ENCODE peak calls at places on chromosomes 1 and 21, in four cellular contexts. M is mammary epithelial cell, V is foreskin keratinocyte, Q is lower lobe of right lung. U is an unnamed sample. For H3K4me1, the result is how much of the 10 kb centered on the place peaks cover.

GRCh38 chr1:7549277-7549676 is 221.8 kb upstream of the VAMP3 start:
- DNase-seq in M (peak), V (peak), Q (peak), U (peak)

GRCh38 chr1:226568077-226568831 is 19.7 kb downstream of the STUM start:
- DNase-seq in M (no peak), V (no peak), Q (no peak), U (peak)

GRCh38 chr1:11483581-11484320 is 4.8 kb downstream of the DISP3 start:
- DNase-seq in Q (no peak), M (no peak), V (no peak), U (no peak)

GRCh38 chr1:171486048-171486519 is 754 bp downstream of the PRRC2C start:
- DNase-seq in Q (no peak), V (peak), M (peak), U (no peak)

GRCh38 chr1:177082855-177083741 is 81.4 kb downstream of the ASTN1 start:
- DNase-seq in V (peak), Q (no peak), M (peak), U (no peak)

GRCh38 chr1:101996830-101997485 is at the start of gene OLFM3:
- DNase-seq in M (peak), V (no peak), Q (no peak), U (no peak)

GRCh38 chr1:147892216-147892615 is 10.4 kb upstream of the GJA8 start:
- DNase-seq in Q (no peak), V (no peak), M (no peak), U (no peak)

GRCh38 chr1:44293761-44294315 is 61.2 kb downstream of the ERI3 start:
- DNase-seq in Q (no peak), V (no peak), M (no peak), U (no peak)

GRCh38 chr1:48471103-48471502 is 901 bp downstream of the SPATA6 start:
- DNase-seq in M (peak), Q (no peak), V (no peak), U (no peak)

GRCh38 chr1:200479816-200480215 is 70.0 kb upstream of the ZNF281 start:
- DNase-seq in Q (no peak), V (no peak), M (no peak), U (no peak)

GRCh38 chr1:200862713-200863415 is 9.9 kb upstream of the GPR25 start:
- DNase-seq in M (no peak), Q (no peak), V (no peak), U (no peak)

GRCh38 chr1:25786887-25787286 is 13.1 kb upstream of the SELENON start:
- DNase-seq in Q (no peak), V (no peak), M (no peak), U (no peak)

GRCh38 chr1:28755701-28756100 is 19.0 kb downstream of the YTHDF2 start:
- DNase-seq in Q (no peak), V (no peak), M (no peak), U (no peak)

GRCh38 chr21:15015622-15016471 is 49.0 kb downstream of the NRIP1 start:
- DNase-seq in Q (no peak), V (peak), M (peak), U (no peak)

GRCh38 chr1:58290685-58291372 is 255.7 kb downstream of the OMA1 start:
- DNase-seq in Q (no peak), V (no peak), M (peak), U (no peak)

GRCh38 chr1:94927405-94928175 is 680 bp upstream of the CNN3 start:
- DNase-seq in V (no peak), Q (peak), M (peak), U (no peak)

GRCh38 chr21:41187537-41188025 is 19.6 kb downstream of the BACE2 start:
- DNase-seq in M (no peak), Q (no peak), V (no peak), U (no peak)

GRCh38 chr1:64038965-64039926 is 164.2 kb upstream of the UBE2U start:
- DNase-seq in M (peak), Q (no peak), V (peak), U (no peak)

GRCh38 chr1:46557403-46557802 is 6.0 kb upstream of the KNCN start:
- DNase-seq in M (no peak), Q (no peak), V (no peak), U (peak)

GRCh38 chr1:205978676-205979075 is 24.5 kb downstream of the RAB7B start:
- DNase-seq in Q (no peak), V (no peak), M (no peak), U (peak)

GRCh38 chr1:22636369-22636768 is at the start of gene C1QA:
- DNase-seq in M (no peak), Q (peak), V (no peak), U (peak)

GRCh38 chr1:214037468-214037867 is 49.7 kb downstream of the PROX1 start:
- DNase-seq in Q (no peak), M (no peak), V (no peak), U (no peak)

GRCh38 chr1:204361341-204361771 is 1.6 kb upstream of the PLEKHA6 start:
- DNase-seq in Q (no peak), V (no peak), M (no peak), U (no peak)

GRCh38 chr1:188846468-188846867 is 1631.2 kb downstream of the BRINP3 start:
- DNase-seq in M (no peak), Q (no peak), V (no peak), U (no peak)

GRCh38 chr1:9320520-9321479 is 28.1 kb downstream of the SPSB1 start:
- DNase-seq in Q (no peak), M (no peak), V (no peak), U (no peak)

GRCh38 chr1:156160744-156161181 is 7.4 kb downstream of the SEMA4A start:
- DNase-seq in M (no peak), V (no peak), Q (peak), U (peak)

GRCh38 chr1:154219511-154219910 is 1.2 kb upstream of the UBAP2L start:
- DNase-seq in Q (no peak), V (no peak), M (peak), U (no peak)

GRCh38 chr1:159211331-159212136 is 6.9 kb downstream of the ACKR1 start:
- DNase-seq in V (no peak), Q (no peak), M (no peak), U (no peak)

GRCh38 chr1:197252981-197253380 is 15.1 kb upstream of the CRB1 start:
- DNase-seq in V (no peak), M (no peak), Q (no peak), U (no peak)

GRCh38 chr1:221437924-221438323 is 304.0 kb downstream of the DUSP10 start:
- DNase-seq in M (peak), V (no peak), Q (no peak), U (no peak)

GRCh38 chr1:110393286-110393685 is 2.5 kb upstream of the SLC16A4 start:
- DNase-seq in Q (no peak), M (no peak), V (no peak), U (no peak)

GRCh38 chr1:110393691-110394564 is 3.1 kb upstream of the SLC16A4 start:
- DNase-seq in V (peak), Q (no peak), M (peak), U (no peak)

GRCh38 chr1:110387048-110387748 is 3.6 kb downstream of the SLC16A4 start:
- DNase-seq in M (no peak), Q (no peak), V (no peak), U (no peak)

GRCh38 chr1:110390692-110391232 is at the start of gene SLC16A4:
- DNase-seq in M (peak), V (no peak), Q (no peak), U (no peak)

GRCh38 chr1:110390096-110390495 is 730 bp downstream of the SLC16A4 start:
- DNase-seq in Q (peak), V (no peak), M (peak), U (no peak)
- H3K4me1 ChIP-seq in Q (under half), V (under half), M (under half), U (under half)

GRCh38 chr1:219917851-219918466 is 10.4 kb downstream of the SLC30A10 start:
- DNase-seq in Q (no peak), V (peak), M (peak), U (no peak)
- H3K4me1 ChIP-seq in Q (under half), V (under half), M (under half), U (under half)

GRCh38 chr1:33007190-33008050 is 29.3 kb downstream of the AK2 start:
- DNase-seq in M (peak), V (peak), Q (no peak), U (no peak)
- H3K4me1 ChIP-seq in M (half or more), V (under half), Q (half or more), U (half or more)

GRCh38 chr1:192600264-192600663 is 24.7 kb downstream of the RGS1 start:
- DNase-seq in Q (no peak), V (no peak), M (no peak), U (no peak)
- H3K4me1 ChIP-seq in Q (under half), V (under half), M (under half), U (under half)

DNA sequence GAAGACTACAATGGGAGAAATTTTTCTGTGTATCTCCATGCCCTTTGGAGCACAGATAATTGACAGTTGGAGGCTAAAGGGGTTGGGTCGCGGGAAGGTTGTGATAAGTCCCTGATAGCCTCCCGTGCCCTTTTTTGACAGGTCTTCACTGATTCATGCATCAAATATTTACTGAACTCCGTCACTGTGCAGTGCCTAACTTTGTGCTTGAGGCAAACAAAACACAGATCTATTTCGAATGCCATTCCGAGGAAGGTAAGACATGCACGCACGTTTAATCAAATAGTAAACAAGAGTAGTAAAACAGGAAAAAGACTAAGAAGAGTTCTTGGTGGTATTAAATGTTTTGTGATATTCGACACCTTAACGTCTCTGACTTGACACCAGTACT is 494 bp upstream of the PIP5K1A start:
- DNase-seq in V (no peak), Q (no peak), M (no peak), U (no peak)
- H3K4me1 ChIP-seq in V (under half), Q (under half), M (under half), U (under half)

DNA sequence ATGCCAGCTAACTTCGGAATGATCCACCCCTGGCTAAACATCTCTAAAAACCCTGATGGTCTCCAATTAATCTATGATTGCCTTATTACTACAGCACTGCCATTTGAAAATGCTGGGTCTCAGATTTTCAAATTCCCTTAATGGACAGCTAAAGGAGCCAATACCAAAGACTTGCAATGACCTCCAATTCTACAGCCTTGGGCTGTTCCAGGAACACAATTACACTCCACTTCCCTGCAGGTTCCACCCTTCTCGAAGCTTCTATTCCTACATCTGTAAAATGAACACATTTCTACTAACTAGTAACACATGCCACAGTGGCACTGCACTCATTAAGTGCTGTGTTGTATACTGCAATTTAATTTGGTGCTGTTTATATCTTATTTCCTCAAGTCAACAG is 85.7 kb upstream of the AK4 start:
- DNase-seq in Q (no peak), M (no peak), V (no peak), U (no peak)
- H3K4me1 ChIP-seq in Q (half or more), M (under half), V (under half), U (under half)

DNA sequence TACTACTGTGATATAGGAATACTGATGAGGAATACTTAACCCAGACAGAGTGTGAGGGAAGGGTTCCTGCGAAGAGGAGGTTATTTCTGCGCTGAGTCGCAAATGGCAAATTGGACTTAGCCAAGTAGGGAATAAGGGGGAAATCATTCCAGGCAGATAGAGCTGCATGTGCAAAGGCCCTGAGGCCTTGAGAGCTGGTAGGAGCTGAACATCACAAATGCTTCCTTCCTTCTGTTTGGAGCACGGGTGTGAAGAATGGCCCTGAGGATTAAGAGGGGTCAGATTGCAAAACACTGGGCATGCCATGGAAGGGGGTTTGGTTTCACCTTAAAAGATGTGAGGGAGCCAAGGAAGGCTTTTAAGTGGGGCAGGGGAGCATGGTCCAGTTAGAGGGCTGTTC is 12.4 kb downstream of the IER5 start:
- DNase-seq in Q (no peak), M (no peak), V (no peak), U (no peak)
- H3K4me1 ChIP-seq in Q (half or more), M (half or more), V (under half), U (half or more)

GRCh38 chr1:185517808-185518419 is 200.9 kb upstream of the IVNS1ABP start:
- DNase-seq in M (no peak), Q (no peak), V (no peak), U (no peak)
- H3K4me1 ChIP-seq in M (under half), Q (under half), V (under half), U (under half)